ENCODE peak calls at places on chromosome 11, in five cellular contexts. One of them, this sample, is unnamed.

GRCh38 chr11:73308963-73309960 is 1.2 kb downstream of the ARHGEF17 start:
- DNase-seq in endothelial cell: peak
- DNase-seq in fibroblast of lung: peak
- DNase-seq in RWPE1: peak
- DNase-seq in OCI-LY7: no peak
- DNase-seq in this sample: peak

GRCh38 chr11:75429902-75430691 is 2.9 kb downstream of the KLHL35 start:
- DNase-seq in fibroblast of lung: peak
- DNase-seq in RWPE1: peak
- DNase-seq in OCI-LY7: no peak
- DNase-seq in endothelial cell: peak
- DNase-seq in this sample: peak

GRCh38 chr11:17354070-17354924 is 2.7 kb downstream of the NCR3LG1 start:
- DNase-seq in RWPE1: peak
- DNase-seq in fibroblast of lung: peak
- DNase-seq in OCI-LY7: peak
- DNase-seq in endothelial cell: peak
- DNase-seq in this sample: peak

GRCh38 chr11:68345776-68346728 is 33.7 kb downstream of the LRP5 start:
- DNase-seq in RWPE1: no peak
- DNase-seq in fibroblast of lung: no peak
- DNase-seq in OCI-LY7: no peak
- DNase-seq in endothelial cell: no peak
- DNase-seq in this sample: no peak

GRCh38 chr11:93476796-93477195 is 66.4 kb downstream of the SMCO4 start:
- DNase-seq in endothelial cell: no peak
- DNase-seq in fibroblast of lung: peak
- DNase-seq in RWPE1: peak
- DNase-seq in OCI-LY7: no peak
- DNase-seq in this sample: no peak

GRCh38 chr11:83827940-83828554 is 541.9 kb upstream of the CCDC90B start:
- DNase-seq in RWPE1: peak
- DNase-seq in fibroblast of lung: peak
- DNase-seq in OCI-LY7: peak
- DNase-seq in endothelial cell: no peak
- DNase-seq in this sample: no peak

GRCh38 chr11:5369793-5370192 is 13.8 kb upstream of the OR51M1 start:
- DNase-seq in RWPE1: peak
- DNase-seq in fibroblast of lung: no peak
- DNase-seq in endothelial cell: peak
- DNase-seq in OCI-LY7: no peak
- DNase-seq in this sample: no peak

GRCh38 chr11:107591446-107592236 is 694 bp downstream of the ELMOD1 start:
- DNase-seq in fibroblast of lung: peak
- DNase-seq in OCI-LY7: no peak
- DNase-seq in endothelial cell: peak
- DNase-seq in RWPE1: no peak
- DNase-seq in this sample: no peak

GRCh38 chr11:123202155-123202714 is 7.2 kb upstream of the CLMP start:
- DNase-seq in OCI-LY7: no peak
- DNase-seq in endothelial cell: no peak
- DNase-seq in fibroblast of lung: peak
- DNase-seq in RWPE1: no peak
- DNase-seq in this sample: no peak

GRCh38 chr11:31477528-31478255 is 31.7 kb downstream of the IMMP1L start:
- DNase-seq in OCI-LY7: no peak
- DNase-seq in RWPE1: no peak
- DNase-seq in endothelial cell: no peak
- DNase-seq in fibroblast of lung: no peak
- DNase-seq in this sample: no peak

GRCh38 chr11:72375241-72375640 is 59.1 kb downstream of the CLPB start:
- DNase-seq in fibroblast of lung: no peak
- DNase-seq in OCI-LY7: no peak
- DNase-seq in endothelial cell: no peak
- DNase-seq in RWPE1: no peak
- DNase-seq in this sample: no peak

GRCh38 chr11:74282863-74283484 is 28.5 kb downstream of the P4HA3 start:
- DNase-seq in OCI-LY7: no peak
- DNase-seq in fibroblast of lung: no peak
- DNase-seq in endothelial cell: no peak
- DNase-seq in RWPE1: no peak
- DNase-seq in this sample: no peak

GRCh38 chr11:85918910-85919794 is 64.0 kb downstream of the CCDC83 start:
- DNase-seq in fibroblast of lung: no peak
- DNase-seq in OCI-LY7: no peak
- DNase-seq in RWPE1: no peak
- DNase-seq in endothelial cell: no peak
- DNase-seq in this sample: no peak

GRCh38 chr11:14041565-14041964 is 79.0 kb downstream of the SPON1 start:
- DNase-seq in OCI-LY7: no peak
- DNase-seq in RWPE1: no peak
- DNase-seq in endothelial cell: no peak
- DNase-seq in fibroblast of lung: no peak
- DNase-seq in this sample: no peak

GRCh38 chr11:71091506-71092265 is 160.7 kb downstream of the SHANK2 start:
- DNase-seq in OCI-LY7: no peak
- DNase-seq in RWPE1: no peak
- DNase-seq in endothelial cell: no peak
- DNase-seq in fibroblast of lung: no peak
- DNase-seq in this sample: no peak

GRCh38 chr11:36455658-36456111 is 54.4 kb downstream of the TRAF6 start:
- DNase-seq in fibroblast of lung: peak
- DNase-seq in RWPE1: peak
- DNase-seq in OCI-LY7: no peak
- DNase-seq in endothelial cell: no peak
- DNase-seq in this sample: peak

GRCh38 chr11:69134957-69135356 is 20.8 kb upstream of the SMIM38 start:
- DNase-seq in endothelial cell: no peak
- DNase-seq in RWPE1: no peak
- DNase-seq in OCI-LY7: no peak
- DNase-seq in fibroblast of lung: no peak
- DNase-seq in this sample: no peak

GRCh38 chr11:47394322-47395224 is 13.8 kb upstream of the SLC39A13 start:
- DNase-seq in RWPE1: no peak
- DNase-seq in fibroblast of lung: no peak
- DNase-seq in endothelial cell: peak
- DNase-seq in OCI-LY7: peak
- DNase-seq in this sample: peak

GRCh38 chr11:27291302-27291889 is 71.6 kb downstream of the CCDC34 start:
- DNase-seq in OCI-LY7: peak
- DNase-seq in endothelial cell: no peak
- DNase-seq in fibroblast of lung: no peak
- DNase-seq in RWPE1: no peak
- DNase-seq in this sample: no peak

GRCh38 chr11:27293500-27294417 is 69.3 kb downstream of the CCDC34 start:
- DNase-seq in RWPE1: no peak
- DNase-seq in OCI-LY7: no peak
- DNase-seq in fibroblast of lung: peak
- DNase-seq in endothelial cell: no peak
- DNase-seq in this sample: no peak

GRCh38 chr11:27292642-27293020 is 70.4 kb downstream of the CCDC34 start:
- DNase-seq in RWPE1: no peak
- DNase-seq in endothelial cell: no peak
- DNase-seq in OCI-LY7: no peak
- DNase-seq in fibroblast of lung: no peak
- DNase-seq in this sample: no peak

GRCh38 chr11:27290261-27290660 is 72.8 kb downstream of the CCDC34 start:
- DNase-seq in fibroblast of lung: no peak
- DNase-seq in RWPE1: no peak
- DNase-seq in OCI-LY7: no peak
- DNase-seq in endothelial cell: no peak
- DNase-seq in this sample: no peak

DNA sequence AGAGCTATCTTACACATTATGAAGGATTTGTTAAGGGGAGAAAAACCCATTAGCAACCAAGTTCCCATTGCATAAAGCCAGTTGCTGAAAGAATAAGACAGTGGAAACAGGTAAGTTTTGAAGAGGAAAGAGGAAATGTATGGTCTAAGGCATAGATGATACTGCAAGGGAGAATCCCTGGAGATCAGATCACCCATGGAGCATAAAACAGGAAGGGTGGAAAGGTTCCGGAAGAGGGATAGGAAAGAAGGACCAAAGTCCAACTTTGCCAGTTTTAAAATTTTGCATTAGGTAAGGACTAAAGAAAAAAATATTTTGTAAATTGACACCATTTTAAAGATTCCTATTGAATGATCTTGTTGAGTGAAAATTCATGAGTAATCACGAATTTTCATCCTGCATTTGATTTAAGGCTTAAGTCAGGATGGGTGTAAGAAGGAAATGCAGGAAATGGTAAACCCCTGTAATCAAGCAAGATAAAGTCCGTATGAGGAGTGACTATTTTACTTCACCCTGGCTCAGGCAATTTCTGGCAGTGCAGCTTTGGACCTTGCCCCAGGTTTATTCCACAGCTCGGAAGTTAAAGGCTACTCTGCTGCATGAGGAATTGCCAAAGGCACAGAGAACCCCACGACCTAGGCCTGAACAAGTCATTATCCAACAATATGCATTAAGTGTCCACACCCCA is 70.9 kb downstream of the CCDC34 start:
- DNase-seq in RWPE1: no peak
- DNase-seq in endothelial cell: no peak
- DNase-seq in fibroblast of lung: peak
- DNase-seq in OCI-LY7: no peak
- DNase-seq in this sample: no peak
- TF ChIP-seq CTCF in RWPE1: no peak
- TF ChIP-seq CTCF in endothelial cell: no peak
- TF ChIP-seq CTCF in fibroblast of lung: no peak
- TF ChIP-seq CTCF in OCI-LY7: no peak
- TF ChIP-seq CTCF in this sample: no peak

GRCh38 chr11:12132790-12133145 is 22.4 kb downstream of the MICAL2 start:
- DNase-seq in endothelial cell: no peak
- DNase-seq in fibroblast of lung: no peak
- DNase-seq in RWPE1: no peak
- DNase-seq in OCI-LY7: no peak
- DNase-seq in this sample: no peak

GRCh38 chr11:12135185-12135584 is 24.8 kb downstream of the MICAL2 start:
- DNase-seq in fibroblast of lung: no peak
- DNase-seq in OCI-LY7: no peak
- DNase-seq in RWPE1: no peak
- DNase-seq in endothelial cell: no peak
- DNase-seq in this sample: no peak

GRCh38 chr11:12131943-12132789 is 21.8 kb downstream of the MICAL2 start:
- DNase-seq in endothelial cell: no peak
- DNase-seq in RWPE1: no peak
- DNase-seq in OCI-LY7: no peak
- DNase-seq in fibroblast of lung: no peak
- DNase-seq in this sample: no peak

GRCh38 chr11:12133539-12134238 is 23.3 kb downstream of the MICAL2 start:
- DNase-seq in OCI-LY7: no peak
- DNase-seq in endothelial cell: no peak
- DNase-seq in RWPE1: no peak
- DNase-seq in fibroblast of lung: no peak
- DNase-seq in this sample: no peak

DNA sequence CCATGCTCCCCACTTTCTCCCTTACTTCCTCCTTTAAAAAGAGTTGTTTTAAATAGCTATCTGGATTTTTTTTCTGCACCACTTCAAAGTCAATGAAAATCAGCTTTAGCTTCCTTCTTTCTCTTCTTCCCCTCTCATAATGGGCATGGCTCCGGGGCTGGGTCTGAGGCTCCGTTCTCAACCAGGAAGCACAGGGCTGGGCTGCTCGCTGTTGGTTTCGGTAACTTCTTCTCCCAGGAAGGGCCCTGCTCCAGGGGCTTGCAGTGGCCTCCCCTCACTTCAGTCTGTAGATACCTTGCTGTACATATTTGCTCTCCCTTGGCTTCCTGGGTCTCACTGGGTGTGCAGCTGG is 23.8 kb downstream of the MICAL2 start:
- DNase-seq in fibroblast of lung: no peak
- DNase-seq in RWPE1: no peak
- DNase-seq in OCI-LY7: no peak
- DNase-seq in endothelial cell: no peak
- DNase-seq in this sample: no peak
- TF ChIP-seq CTCF in fibroblast of lung: no peak
- TF ChIP-seq CTCF in RWPE1: no peak
- TF ChIP-seq CTCF in OCI-LY7: no peak
- TF ChIP-seq CTCF in endothelial cell: no peak
- TF ChIP-seq CTCF in this sample: no peak

GRCh38 chr11:44765676-44766075 is 38.9 kb downstream of the TSPAN18 start:
- DNase-seq in fibroblast of lung: no peak
- DNase-seq in OCI-LY7: no peak
- DNase-seq in endothelial cell: no peak
- DNase-seq in RWPE1: no peak
- DNase-seq in this sample: no peak

GRCh38 chr11:44765026-44765595 is 38.3 kb downstream of the TSPAN18 start:
- DNase-seq in endothelial cell: no peak
- DNase-seq in RWPE1: no peak
- DNase-seq in OCI-LY7: no peak
- DNase-seq in fibroblast of lung: no peak
- DNase-seq in this sample: no peak

GRCh38 chr11:44766972-44767278 is 40.2 kb downstream of the TSPAN18 start:
- DNase-seq in fibroblast of lung: peak
- DNase-seq in endothelial cell: no peak
- DNase-seq in OCI-LY7: no peak
- DNase-seq in RWPE1: no peak
- DNase-seq in this sample: no peak

GRCh38 chr11:44767421-44767820 is 40.7 kb downstream of the TSPAN18 start:
- DNase-seq in RWPE1: no peak
- DNase-seq in endothelial cell: no peak
- DNase-seq in OCI-LY7: no peak
- DNase-seq in fibroblast of lung: peak
- DNase-seq in this sample: no peak

DNA sequence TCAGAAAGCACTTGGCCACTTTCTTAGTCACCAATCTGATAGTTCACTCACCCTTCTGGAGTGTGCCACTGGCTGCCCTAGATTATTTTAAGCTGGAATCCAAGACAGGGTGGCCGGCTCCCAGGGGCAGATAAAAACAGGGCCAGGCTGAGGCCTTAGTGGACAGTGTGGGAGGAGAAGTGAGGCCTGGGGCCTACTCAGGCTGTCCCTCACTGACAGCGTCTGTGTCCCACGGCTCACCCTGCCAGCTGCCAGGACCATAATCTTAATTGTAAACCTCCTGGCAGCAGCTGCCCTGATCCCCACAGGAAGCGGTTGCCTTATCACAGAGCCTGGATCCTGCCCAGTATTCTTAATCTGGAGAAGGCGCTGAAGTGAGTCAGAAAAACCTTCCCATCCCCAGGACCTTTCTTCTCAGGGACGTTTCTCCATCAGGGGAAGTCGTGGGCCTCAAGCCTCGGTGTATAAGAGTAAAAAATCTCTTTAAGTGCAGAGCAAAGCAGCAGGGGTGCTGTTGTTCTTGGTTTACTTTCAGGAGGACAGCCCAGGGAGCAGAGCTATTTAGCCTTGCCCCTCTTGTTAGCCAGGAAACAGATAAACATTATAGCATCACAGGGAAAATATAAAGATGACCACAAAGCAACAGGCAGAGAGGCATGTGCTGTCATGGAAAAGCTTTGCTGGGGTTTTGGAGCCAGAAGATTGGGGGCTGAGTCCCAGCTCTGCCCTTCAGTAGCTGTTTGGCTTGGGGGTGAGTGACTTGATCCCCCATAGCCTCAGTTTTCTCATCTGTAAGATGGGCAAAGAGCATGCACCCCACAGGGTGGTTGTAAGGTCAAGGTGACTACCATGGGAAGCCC is 39.6 kb downstream of the TSPAN18 start:
- DNase-seq in fibroblast of lung: peak
- DNase-seq in endothelial cell: no peak
- DNase-seq in OCI-LY7: no peak
- DNase-seq in RWPE1: no peak
- DNase-seq in this sample: no peak
- TF ChIP-seq CTCF in fibroblast of lung: no peak
- TF ChIP-seq CTCF in endothelial cell: no peak
- TF ChIP-seq CTCF in OCI-LY7: no peak
- TF ChIP-seq CTCF in RWPE1: no peak
- TF ChIP-seq CTCF in this sample: no peak

GRCh38 chr11:131070365-131070764 is 154.1 kb upstream of the SNX19 start:
- DNase-seq in RWPE1: no peak
- DNase-seq in endothelial cell: no peak
- DNase-seq in fibroblast of lung: no peak
- DNase-seq in OCI-LY7: no peak
- DNase-seq in this sample: no peak
- TF ChIP-seq CTCF in RWPE1: no peak
- TF ChIP-seq CTCF in endothelial cell: no peak
- TF ChIP-seq CTCF in fibroblast of lung: peak
- TF ChIP-seq CTCF in OCI-LY7: peak
- TF ChIP-seq CTCF in this sample: no peak